ENCODE peak calls at places on chromosomes 3 and 15, in six cellular contexts. One of them, this sample, is unnamed.

GRCh38 chr3:139299261-139300132 is 44.3 kb upstream of the MRPS22 start:
- DNase-seq in neural crest cell: no peak
- DNase-seq in astrocyte of the spinal cord: peak; percentile 52
- DNase-seq in HT1080: peak; percentile 92
- DNase-seq in NCI-H526: no peak
- DNase-seq in M059J: peak; percentile 99
- DNase-seq in this sample: no peak

GRCh38 chr3:116140100-116140689 is 305.1 kb downstream of the LSAMP start:
- DNase-seq in neural crest cell: no peak
- DNase-seq in astrocyte of the spinal cord: peak; percentile 65
- DNase-seq in HT1080: peak; percentile 57
- DNase-seq in NCI-H526: no peak
- DNase-seq in M059J: peak; percentile 48
- DNase-seq in this sample: no peak

GRCh38 chr3:15903164-15903563 is 105.4 kb upstream of the ANKRD28 start:
- DNase-seq in neural crest cell: no peak
- DNase-seq in astrocyte of the spinal cord: peak; percentile 52
- DNase-seq in HT1080: peak; percentile 15
- DNase-seq in NCI-H526: no peak
- DNase-seq in M059J: peak; percentile 37
- DNase-seq in this sample: no peak

GRCh38 chr3:59660852-59661624 is 611.2 kb upstream of the CFAP20DC start:
- DNase-seq in neural crest cell: no peak
- DNase-seq in astrocyte of the spinal cord: no peak
- DNase-seq in HT1080: no peak
- DNase-seq in NCI-H526: no peak
- DNase-seq in M059J: no peak
- DNase-seq in this sample: no peak

GRCh38 chr15:67267440-67267839 is 12.9 kb downstream of the IQCH start:
- DNase-seq in neural crest cell: no peak
- DNase-seq in astrocyte of the spinal cord: no peak
- DNase-seq in HT1080: no peak
- DNase-seq in NCI-H526: no peak
- DNase-seq in M059J: no peak
- DNase-seq in this sample: no peak

GRCh38 chr15:47609693-47610092 is 107.6 kb upstream of the SEMA6D start:
- DNase-seq in neural crest cell: no peak
- DNase-seq in astrocyte of the spinal cord: no peak
- DNase-seq in HT1080: no peak
- DNase-seq in NCI-H526: no peak
- DNase-seq in M059J: no peak
- DNase-seq in this sample: no peak

GRCh38 chr3:107861904-107862303 is 228.9 kb downstream of the CD47 start:
- DNase-seq in neural crest cell: no peak
- DNase-seq in astrocyte of the spinal cord: no peak
- DNase-seq in HT1080: no peak
- DNase-seq in NCI-H526: no peak
- DNase-seq in M059J: no peak
- DNase-seq in this sample: no peak

GRCh38 chr3:72111265-72111972 is 326.5 kb upstream of the PROK2 start:
- DNase-seq in neural crest cell: no peak
- DNase-seq in astrocyte of the spinal cord: no peak
- DNase-seq in HT1080: no peak
- DNase-seq in NCI-H526: no peak
- DNase-seq in M059J: no peak
- DNase-seq in this sample: no peak

GRCh38 chr3:44976002-44976815 is at the start of the genes EXOSC7 and ZDHHC3:
- DNase-seq in neural crest cell: peak; percentile 65
- DNase-seq in astrocyte of the spinal cord: peak; percentile 90
- DNase-seq in HT1080: peak; percentile 62
- DNase-seq in NCI-H526: peak; percentile 61
- DNase-seq in M059J: peak; percentile 75
- DNase-seq in this sample: peak; percentile 96

GRCh38 chr15:33720952-33721351 is 247.3 kb upstream of the CHRM5 start:
- DNase-seq in neural crest cell: no peak
- DNase-seq in astrocyte of the spinal cord: peak; percentile 78
- DNase-seq in HT1080: peak; percentile 55
- DNase-seq in NCI-H526: no peak
- DNase-seq in M059J: peak; percentile 83
- DNase-seq in this sample: no peak

GRCh38 chr3:184320099-184320445 is 5.7 kb downstream of the EIF4G1 start:
- DNase-seq in neural crest cell: no peak
- DNase-seq in astrocyte of the spinal cord: peak; percentile 97
- DNase-seq in HT1080: peak; percentile 97
- DNase-seq in NCI-H526: no peak
- DNase-seq in M059J: peak; percentile 99
- DNase-seq in this sample: peak; percentile 29

GRCh38 chr3:187450791-187451190 is 82.6 kb downstream of the RTP4 start:
- DNase-seq in neural crest cell: no peak
- DNase-seq in astrocyte of the spinal cord: no peak
- DNase-seq in HT1080: no peak
- DNase-seq in NCI-H526: no peak
- DNase-seq in M059J: no peak
- DNase-seq in this sample: no peak

GRCh38 chr3:30324587-30324986 is 281.8 kb upstream of the TGFBR2 start:
- DNase-seq in neural crest cell: no peak
- DNase-seq in astrocyte of the spinal cord: peak; percentile 33
- DNase-seq in HT1080: no peak
- DNase-seq in NCI-H526: no peak
- DNase-seq in M059J: peak; percentile 83
- DNase-seq in this sample: no peak

GRCh38 chr15:49101536-49101935 is 53.9 kb downstream of the COPS2 start:
- DNase-seq in neural crest cell: no peak
- DNase-seq in astrocyte of the spinal cord: peak; percentile 40
- DNase-seq in HT1080: peak; percentile 4
- DNase-seq in NCI-H526: no peak
- DNase-seq in M059J: peak; percentile 34
- DNase-seq in this sample: no peak

GRCh38 chr3:111152506-111152905 is 80.9 kb downstream of the NECTIN3 start:
- DNase-seq in neural crest cell: no peak
- DNase-seq in astrocyte of the spinal cord: peak; percentile 25
- DNase-seq in HT1080: no peak
- DNase-seq in NCI-H526: no peak
- DNase-seq in M059J: peak; percentile 12
- DNase-seq in this sample: no peak

This sample was measured in GM13976.